ENCODE peak calls at places on chromosome 17, in five cellular contexts. M is GM10248, O is progenitor cell of endocrine pancreas, I is fibroblast of the aortic adventitia, L is A549. Q is an unnamed sample.
A peak's percentile ranks its signal among the peaks of the same experiment; 100 is the strongest.

GRCh38 chr17:44915321-44915726 is at the start of gene GFAP:
- DNase-seq in M (no peak), O (no peak), I (no peak), L (no peak), Q (no peak)

GRCh38 chr17:50205111-50205821 is 3.8 kb upstream of the COL1A1 start:
- DNase-seq in M (no peak), O (no peak), I (peak; percentile 36), L (no peak), Q (no peak)

GRCh38 chr17:28710948-28711722 is 553 bp downstream of the PROCA1 start:
- DNase-seq in M (peak; percentile 95), O (peak; percentile 96), I (peak; percentile 76), L (peak; percentile 97), Q (peak; percentile 87)

GRCh38 chr17:37043201-37043600 is 94.4 kb downstream of the AATF start:
- DNase-seq in M (no peak), O (no peak), I (no peak), L (no peak), Q (no peak)

GRCh38 chr17:77696720-77697460 is 261.6 kb upstream of the TNRC6C start:
- DNase-seq in M (no peak), O (no peak), I (no peak), L (no peak), Q (no peak)

GRCh38 chr17:43975898-43976297 is 22.2 kb upstream of the PYY start:
- DNase-seq in M (no peak), O (no peak), I (no peak), L (no peak), Q (no peak)

GRCh38 chr17:65183736-65184135 is 46.6 kb downstream of the RGS9 start:
- DNase-seq in M (no peak), O (no peak), I (peak; percentile 17), L (peak; percentile 35), Q (no peak)

GRCh38 chr17:44549736-44550135 is 7.5 kb upstream of the FZD2 start:
- DNase-seq in M (no peak), O (no peak), I (no peak), L (no peak), Q (no peak)

GRCh38 chr17:17422641-17423040 is 54.2 kb upstream of the MED9 start:
- DNase-seq in M (no peak), O (no peak), I (no peak), L (no peak), Q (no peak)

GRCh38 chr17:48725005-48725293 is 2.0 kb downstream of the PRAC2 start:
- DNase-seq in M (no peak), O (no peak), I (no peak), L (no peak), Q (no peak)

GRCh38 chr17:61251939-61252865 is 147.4 kb upstream of the TBX2 start:
- DNase-seq in M (no peak), O (no peak), I (peak; percentile 99), L (no peak), Q (no peak)

GRCh38 chr17:45087496-45087975 is 26.4 kb downstream of the NMT1 start:
- DNase-seq in M (no peak), O (no peak), I (peak; percentile 51), L (no peak), Q (no peak)

GRCh38 chr17:74960739-74961342 is 11.7 kb downstream of the HID1 start:
- DNase-seq in M (peak; percentile 80), O (peak; percentile 41), I (peak; percentile 14), L (peak; percentile 94), Q (no peak)

GRCh38 chr17:6928193-6928592 is 67.7 kb upstream of the ALOX12 start:
- DNase-seq in M (no peak), O (no peak), I (no peak), L (no peak), Q (no peak)

GRCh38 chr17:77085916-77086432 is 54.8 kb upstream of the SEC14L1 start:
- DNase-seq in M (no peak), O (no peak), I (no peak), L (no peak), Q (no peak)

GRCh38 chr17:65457635-65458257 is 103.7 kb downstream of the AXIN2 start:
- DNase-seq in M (no peak), O (no peak), I (no peak), L (no peak), Q (no peak)

GRCh38 chr17:74296548-74296936 is 22.5 kb downstream of the DNAI2 start:
- DNase-seq in M (no peak), O (peak; percentile 28), I (peak; percentile 84), L (peak; percentile 60), Q (peak; percentile 24)

GRCh38 chr17:4518901-4519300 is 20.2 kb downstream of the SPNS2 start:
- DNase-seq in M (no peak), O (no peak), I (no peak), L (no peak), Q (no peak)

GRCh38 chr17:77299256-77300015 is 158.7 kb downstream of the SEC14L1 start:
- DNase-seq in M (no peak), O (no peak), I (no peak), L (no peak), Q (no peak)

GRCh38 chr17:17152385-17152784 is 53.7 kb downstream of the PLD6 start:
- DNase-seq in M (no peak), O (no peak), I (no peak), L (no peak), Q (no peak)

GRCh38 chr17:20022701-20023100 is 13.5 kb downstream of the SPECC1 start:
- DNase-seq in M (no peak), O (no peak), I (no peak), L (no peak), Q (no peak)

GRCh38 chr17:28743243-28744103 is at the start of gene TRAF4:
- DNase-seq in M (peak; percentile 89), O (peak; percentile 70), I (peak; percentile 84), L (peak; percentile 96), Q (peak; percentile 53)

GRCh38 chr17:29712677-29713076 is 90.0 kb upstream of the CORO6 start:
- DNase-seq in M (no peak), O (no peak), I (no peak), L (no peak), Q (no peak)

GRCh38 chr17:909642-910323 is 69.8 kb downstream of the NXN start:
- DNase-seq in M (no peak), O (no peak), I (no peak), L (no peak), Q (no peak)

GRCh38 chr17:78022425-78022824 is 63.9 kb downstream of the TNRC6C start:
- DNase-seq in M (no peak), O (no peak), I (peak; percentile 69), L (no peak), Q (no peak)

GRCh38 chr17:48627242-48627597 is 1.1 kb upstream of the HOXB9 start:
- DNase-seq in M (no peak), O (no peak), I (no peak), L (no peak), Q (no peak)

GRCh38 chr17:32222621-32223020 is 43.0 kb upstream of the RHBDL3 start:
- DNase-seq in M (no peak), O (no peak), I (no peak), L (peak; percentile 62), Q (no peak)
- TF ChIP-seq CTCF in M (no peak), O (no peak), I (no peak), L (peak; percentile 8), Q (no peak)

GRCh38 chr17:56700919-56701420 is 107.5 kb downstream of the NOG start:
- DNase-seq in M (no peak), O (no peak), I (no peak), L (no peak), Q (no peak)

GRCh38 chr17:56694825-56695224 is 101.3 kb downstream of the NOG start:
- DNase-seq in M (no peak), O (no peak), I (no peak), L (no peak), Q (no peak)

GRCh38 chr17:56699186-56699895 is 105.8 kb downstream of the NOG start:
- DNase-seq in M (no peak), O (no peak), I (peak; percentile 84), L (peak; percentile 99), Q (no peak)

DNA sequence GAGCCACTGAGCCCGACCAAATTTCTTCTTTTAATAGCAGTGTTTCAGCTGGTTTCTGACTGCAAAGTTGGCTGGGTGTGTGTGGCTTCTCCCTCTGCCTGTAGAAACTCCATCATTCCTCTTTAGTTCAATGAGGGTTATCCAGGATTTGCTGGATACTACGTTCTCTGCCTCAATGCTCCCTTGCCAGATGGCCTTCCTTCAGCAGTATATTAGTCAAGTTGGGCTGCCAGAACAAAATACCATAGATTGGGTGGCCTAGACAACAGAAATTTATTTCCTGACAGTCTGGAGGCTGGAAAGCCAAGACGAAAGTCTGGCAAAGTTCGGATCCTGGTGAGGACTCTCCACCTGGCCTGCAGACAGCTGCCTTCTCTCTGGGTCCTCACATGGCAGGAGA is 103.7 kb downstream of the NOG start:
- DNase-seq in M (no peak), O (no peak), I (peak; percentile 61), L (no peak), Q (no peak)
- TF ChIP-seq CTCF in M (no peak), O (no peak), I (no peak), L (no peak), Q (no peak)

DNA sequence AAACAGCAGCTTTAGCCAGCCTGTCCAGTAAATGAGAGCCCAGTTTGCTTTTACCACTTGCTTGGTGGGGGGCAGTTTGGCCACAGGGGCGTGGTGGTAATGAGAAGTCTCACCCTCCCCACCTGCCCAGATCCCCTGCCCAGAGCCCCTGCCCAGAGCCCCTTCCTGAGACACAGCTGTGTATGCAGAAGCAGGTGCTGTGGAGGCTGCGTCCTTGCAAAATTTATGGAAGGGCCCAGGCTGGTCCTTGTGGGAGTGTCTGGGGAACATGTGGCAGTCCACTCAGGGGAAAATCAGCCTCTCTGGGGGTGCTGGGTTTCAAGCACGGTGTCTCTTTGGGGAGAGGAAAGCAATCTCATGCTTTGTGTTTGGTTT is 27.6 kb upstream of the LGALS9 start:
- DNase-seq in M (no peak), O (no peak), I (no peak), L (no peak), Q (no peak)
- TF ChIP-seq CTCF in M (no peak), O (no peak), I (no peak), L (no peak), Q (peak; percentile 65)

DNA sequence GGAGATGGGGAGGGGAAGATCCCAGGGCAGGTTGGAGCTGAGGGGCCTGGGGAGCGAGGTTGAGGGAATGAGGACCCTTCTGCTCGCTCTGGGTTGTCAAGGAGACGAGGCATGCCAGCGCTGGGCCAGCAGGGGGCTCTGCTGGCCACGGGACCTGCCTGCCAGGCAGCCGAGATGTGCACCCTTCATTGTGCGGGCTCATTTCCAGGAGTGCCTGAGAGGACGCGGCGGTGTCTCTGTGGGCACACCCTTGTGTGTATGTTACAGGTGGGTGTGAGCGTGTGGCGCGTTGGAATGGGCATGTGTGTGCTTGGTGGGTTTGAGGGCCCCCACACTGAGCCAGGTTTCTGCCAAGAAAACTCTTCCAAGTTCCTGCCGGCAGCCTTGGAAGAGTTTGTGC is 15.9 kb downstream of the ARHGAP23 start:
- DNase-seq in M (peak; percentile 81), O (peak; percentile 61), I (peak; percentile 57), L (peak; percentile 91), Q (peak; percentile 41)
- TF ChIP-seq CTCF in M (peak; percentile 80), O (peak; percentile 91), I (peak; percentile 92), L (peak; percentile 96), Q (peak; percentile 66)

Q was measured in CD4-positive, alpha-beta T cell.